ENCODE peak calls at places on chromosomes 1 and 21, in seven cellular contexts. T, P, E, D, J, C and B are unnamed samples.

GRCh38 chr1:81149649-81150335 is 650.9 kb upstream of the ADGRL2 start:
- DNase-seq in E (no peak), P (no peak), J (no peak), T (no peak), C (no peak), D (no peak), B (no peak)

GRCh38 chr1:220892997-220893700 is 13.9 kb downstream of the HLX start:
- DNase-seq in E (no peak), J (no peak), C (no peak), P (no peak), T (no peak), D (no peak), B (no peak)

GRCh38 chr1:23646086-23646485 is 45.5 kb upstream of the RPL11 start:
- DNase-seq in C (no peak), D (no peak), E (no peak), T (no peak), J (no peak), P (no peak), B (peak; percentile 27)

GRCh38 chr1:19157653-19158052 is 52.4 kb downstream of the UBR4 start:
- DNase-seq in D (no peak), T (no peak), J (no peak), P (no peak), C (no peak), E (no peak), B (no peak)

GRCh38 chr21:38787461-38788274 is 18.1 kb upstream of the ETS2 start:
- DNase-seq in E (no peak), P (no peak), C (peak; percentile 58), T (peak; percentile 97), J (no peak), D (peak; percentile 66), B (peak; percentile 84)

GRCh38 chr1:72649974-72650373 is 367.6 kb upstream of the NEGR1 start:
- DNase-seq in J (no peak), T (no peak), C (peak; percentile 11), E (no peak), P (no peak), D (no peak), B (peak; percentile 40)

GRCh38 chr1:227895828-227896685 is 51.7 kb downstream of the WNT9A start:
- DNase-seq in T (no peak), P (peak; percentile 30), D (no peak), C (no peak), J (no peak), E (peak; percentile 62), B (no peak)

GRCh38 chr1:182575540-182576149 is 13.4 kb downstream of the RNASEL start:
- DNase-seq in T (no peak), P (peak; percentile 85), D (no peak), C (peak; percentile 72), E (no peak), J (no peak), B (peak; percentile 79)

GRCh38 chr1:15352122-15352957 is 57.3 kb upstream of the EFHD2 start:
- DNase-seq in D (peak; percentile 23), J (no peak), C (peak; percentile 54), E (no peak), T (peak; percentile 95), P (peak; percentile 62), B (peak; percentile 76)

GRCh38 chr21:35467536-35467935 is 418.4 kb upstream of the RUNX1 start:
- DNase-seq in P (peak; percentile 3), J (no peak), D (no peak), C (no peak), T (no peak), E (no peak), B (no peak)

GRCh38 chr21:33418686-33419085 is 15.5 kb downstream of the IFNGR2 start:
- DNase-seq in P (peak; percentile 33), C (peak; percentile 69), E (no peak), T (no peak), J (no peak), D (no peak), B (peak; percentile 72)

GRCh38 chr1:246788895-246789338 is 64.7 kb downstream of the SCCPDH start:
- DNase-seq in T (no peak), E (no peak), D (no peak), C (peak; percentile 49), J (no peak), P (peak; percentile 44), B (no peak)

GRCh38 chr1:12275370-12275769 is 45.5 kb downstream of the VPS13D start:
- DNase-seq in P (peak; percentile 46), T (no peak), J (no peak), C (peak; percentile 30), E (peak; percentile 70), D (peak; percentile 26), B (peak; percentile 28)

GRCh38 chr1:109773203-109773899 is 9.6 kb upstream of the EPS8L3 start:
- DNase-seq in J (peak; percentile 18), D (peak; percentile 87), T (peak; percentile 70), E (peak; percentile 88), C (peak; percentile 91), P (peak; percentile 94), B (peak; percentile 88)

GRCh38 chr1:161885759-161886158 is 119.6 kb downstream of the ATF6 start:
- DNase-seq in D (no peak), J (no peak), T (no peak), E (no peak), P (no peak), C (no peak), B (no peak)

GRCh38 chr1:12454406-12455391 is 163.3 kb downstream of the DHRS3 start:
- DNase-seq in T (no peak), C (peak; percentile 52), J (no peak), D (no peak), P (peak; percentile 82), E (no peak), B (no peak)

GRCh38 chr1:89361681-89362080 is 2.2 kb upstream of the GBP6 start:
- DNase-seq in E (no peak), P (no peak), T (no peak), D (no peak), C (no peak), J (no peak), B (no peak)

GRCh38 chr1:29415156-29415830 is 179.0 kb downstream of the PTPRU start:
- DNase-seq in J (no peak), E (no peak), D (peak; percentile 17), C (no peak), T (peak; percentile 54), P (peak; percentile 26), B (peak; percentile 7)

GRCh38 chr1:93061895-93062792 is 16.9 kb upstream of the MTF2 start:
- DNase-seq in J (no peak), E (no peak), D (peak; percentile 68), C (peak; percentile 51), P (peak; percentile 65), T (peak; percentile 47), B (peak; percentile 53)
- TF ChIP-seq CTCF in J (peak; percentile 38), E (peak; percentile 49), D (peak; percentile 63), C (peak; percentile 46), P (peak; percentile 63), T (peak; percentile 84), B (peak; percentile 51)

GRCh38 chr1:91883470-91883869 is 2.5 kb downstream of the TGFBR3 start:
- DNase-seq in P (peak; percentile 61), C (peak; percentile 75), J (no peak), T (no peak), E (no peak), D (peak; percentile 39), B (peak; percentile 70)
- H3K4me3 ChIP-seq in P (no peak overlapping the region), C (peak overlapping the region; percentile 82), J (peak overlapping the region; percentile 99), T (no peak overlapping the region), E (peak overlapping the region; percentile 79), D (no peak overlapping the region), B (peak overlapping the region; percentile 93)

GRCh38 chr1:99531578-99532570 is 114.0 kb upstream of the PALMD start:
- DNase-seq in D (no peak), C (no peak), J (no peak), E (no peak), T (no peak), P (no peak), B (no peak)

GRCh38 chr1:99529002-99529401 is 116.9 kb upstream of the PALMD start:
- DNase-seq in E (no peak), C (no peak), D (no peak), J (no peak), P (no peak), T (no peak), B (no peak)

GRCh38 chr1:99525313-99525712 is 120.6 kb upstream of the PALMD start:
- DNase-seq in P (no peak), J (no peak), D (no peak), C (no peak), T (no peak), E (no peak), B (no peak)

GRCh38 chr1:99527545-99527944 is 118.4 kb upstream of the PALMD start:
- DNase-seq in D (no peak), C (no peak), P (no peak), J (no peak), T (no peak), E (no peak), B (no peak)

GRCh38 chr1:99527078-99527477 is 118.8 kb upstream of the PALMD start:
- DNase-seq in D (no peak), P (peak; percentile 56), E (no peak), C (peak; percentile 49), J (no peak), T (no peak), B (peak; percentile 29)
- TF ChIP-seq CTCF in D (no peak), P (peak; percentile 41), E (peak; percentile 22), C (peak; percentile 48), J (no peak), T (peak; percentile 30), B (peak; percentile 36)

GRCh38 chr1:20476260-20477038 is 9.6 kb downstream of the CAMK2N1 start:
- DNase-seq in D (no peak), J (no peak), T (no peak), C (peak; percentile 54), P (peak; percentile 69), E (no peak), B (no peak)
- H3K4me3 ChIP-seq in D (no peak overlapping the region), J (no peak overlapping the region), T (peak overlapping the region; percentile 43), C (no peak overlapping the region), P (no peak overlapping the region), E (no peak overlapping the region), B (no peak overlapping the region)

GRCh38 chr1:243474384-243474851 is 218.6 kb downstream of the SDCCAG8 start:
- DNase-seq in E (no peak), D (no peak), T (no peak), J (no peak), C (no peak), P (no peak), B (no peak)

GRCh38 chr1:243473281-243474210 is 217.7 kb downstream of the SDCCAG8 start:
- DNase-seq in D (no peak), T (no peak), E (no peak), P (peak; percentile 55), J (no peak), C (peak; percentile 74), B (peak; percentile 59)

GRCh38 chr1:243471026-243471685 is 215.3 kb downstream of the SDCCAG8 start:
- DNase-seq in C (no peak), T (no peak), P (no peak), J (no peak), E (no peak), D (no peak), B (no peak)

GRCh38 chr1:243471754-243472725 is 216.2 kb downstream of the SDCCAG8 start:
- DNase-seq in T (no peak), E (no peak), D (peak; percentile 44), P (no peak), C (no peak), J (no peak), B (peak; percentile 46)

GRCh38 chr1:243470492-243470891 is 214.7 kb downstream of the SDCCAG8 start:
- DNase-seq in J (no peak), E (no peak), D (no peak), P (no peak), C (no peak), T (no peak), B (no peak)
- TF ChIP-seq CTCF in J (no peak), E (no peak), D (no peak), P (no peak), C (no peak), T (no peak), B (no peak)